ENCODE peak calls at places on chromosomes 3 and 15, in five cellular contexts. Y, X, L, W and K are unnamed samples.

GRCh38 chr3:136247436-136247835 is 2.7 kb upstream of the PCCB start:
- DNase-seq in Y (no peak), X (no peak), L (no peak), W (no peak), K (no peak)

GRCh38 chr3:140011611-140012277 is 76.8 kb downstream of the CLSTN2 start:
- DNase-seq in Y (no peak), X (no peak), L (no peak), W (no peak), K (no peak)

GRCh38 chr3:46484911-46485696 is 12.7 kb upstream of the RTP3 start:
- DNase-seq in Y (peak), X (no peak), L (no peak), W (no peak), K (no peak)

GRCh38 chr3:28476194-28476593 is 127.6 kb upstream of the AZI2 start:
- DNase-seq in Y (peak), X (no peak), L (peak), W (peak), K (peak)

GRCh38 chr3:29203846-29204245 is 77.0 kb upstream of the RBMS3 start:
- DNase-seq in Y (no peak), X (no peak), L (no peak), W (no peak), K (no peak)

GRCh38 chr3:13088020-13089006 is 15.1 kb upstream of the IQSEC1 start:
- DNase-seq in Y (no peak), X (no peak), L (no peak), W (no peak), K (no peak)

GRCh38 chr3:196207833-196208607 is 3.2 kb downstream of the ZDHHC19 start:
- DNase-seq in Y (peak), X (peak), L (peak), W (peak), K (no peak)

GRCh38 chr3:55735976-55736375 is 248.9 kb upstream of the WNT5A start:
- DNase-seq in Y (no peak), X (no peak), L (no peak), W (no peak), K (no peak)

GRCh38 chr3:171700157-171700556 is 110.1 kb downstream of the PLD1 start:
- DNase-seq in Y (no peak), X (no peak), L (no peak), W (no peak), K (no peak)

GRCh38 chr3:69410301-69410700 is 24.4 kb upstream of the FRMD4B start:
- DNase-seq in Y (peak), X (peak), L (peak), W (peak), K (no peak)

GRCh38 chr15:55627730-55628368 is 39.7 kb upstream of the PYGO1 start:
- DNase-seq in Y (peak), X (no peak), L (peak), W (peak), K (peak)

GRCh38 chr3:20916966-20917606 is 731.1 kb upstream of the SGO1 start:
- DNase-seq in Y (no peak), X (no peak), L (no peak), W (no peak), K (no peak)

GRCh38 chr15:37824717-37825382 is 109.6 kb upstream of the TMCO5A start:
- DNase-seq in Y (peak), X (no peak), L (no peak), W (peak), K (peak)

GRCh38 chr3:4413467-4413866 is 53.6 kb downstream of the SUMF1 start:
- DNase-seq in Y (no peak), X (no peak), L (no peak), W (no peak), K (no peak)

GRCh38 chr3:189947948-189948723 is 172.6 kb downstream of the P3H2 start:
- DNase-seq in Y (peak), X (no peak), L (no peak), W (peak), K (no peak)

GRCh38 chr3:159169828-159170227 is 368.0 kb downstream of the MFSD1 start:
- DNase-seq in Y (no peak), X (no peak), L (peak), W (peak), K (peak)

GRCh38 chr3:99929409-99930139 is 111.9 kb downstream of the CMSS1 start:
- DNase-seq in Y (peak), X (peak), L (no peak), W (no peak), K (no peak)

GRCh38 chr3:188734395-188734794 is 437.4 kb upstream of the TPRG1 start:
- DNase-seq in Y (no peak), X (no peak), L (no peak), W (no peak), K (no peak)

GRCh38 chr3:182180646-182181385 is 469.1 kb downstream of the SOX2 start:
- DNase-seq in Y (no peak), X (no peak), L (no peak), W (no peak), K (no peak)

GRCh38 chr3:144324061-144324460 is 352.4 kb downstream of the DIPK2A start:
- DNase-seq in Y (peak), X (no peak), L (no peak), W (no peak), K (no peak)

GRCh38 chr15:79378394-79379158 is 53.6 kb upstream of the MINAR1 start:
- DNase-seq in Y (no peak), X (no peak), L (no peak), W (peak), K (no peak)

GRCh38 chr15:85316244-85316934 is 64.0 kb upstream of the AKAP13 start:
- DNase-seq in Y (peak), X (no peak), L (peak), W (peak), K (no peak)